ENCODE peak calls at places on chromosomes 5 and 9, in seven cellular contexts. T is tibial nerve, H is fibroblast of lung, Y is DND-41, K is hepatocyte, P is coronary artery, M is AG10803. B is an unnamed sample.

GRCh38 chr5:55936100-55936693 is 58.6 kb downstream of the IL6ST start:
- DNase-seq in M (peak), P (no peak), H (peak), Y (peak), K (peak), T (peak), B (peak)

GRCh38 chr5:19853616-19854240 is 134.3 kb downstream of the CDH18 start:
- DNase-seq in P (no peak), H (peak), M (peak), K (no peak), Y (no peak), T (no peak), B (no peak)

GRCh38 chr5:115366223-115366622 is 69.8 kb upstream of the CCDC112 start:
- DNase-seq in P (no peak), Y (no peak), T (no peak), H (peak), K (peak), M (peak), B (peak)

GRCh38 chr5:154652746-154653417 is 102.3 kb upstream of the LARP1 start:
- DNase-seq in M (peak), K (peak), T (no peak), P (no peak), H (peak), Y (no peak), B (no peak)

GRCh38 chr9:35945341-35946018 is 12.5 kb downstream of the OR2S2 start:
- DNase-seq in Y (peak), P (peak), T (peak), M (peak), K (peak), H (peak), B (peak)

GRCh38 chr5:166428264-166428663 is 1863.2 kb upstream of the WWC1 start:
- DNase-seq in P (no peak), K (no peak), M (no peak), Y (no peak), H (no peak), T (no peak), B (no peak)

GRCh38 chr9:71353723-71354122 is 232.3 kb upstream of the TRPM3 start:
- DNase-seq in H (peak), P (no peak), K (no peak), Y (no peak), T (no peak), M (peak), B (no peak)

GRCh38 chr5:37490931-37491330 is 111.8 kb downstream of the WDR70 start:
- DNase-seq in P (no peak), K (no peak), T (no peak), M (no peak), Y (no peak), H (no peak), B (peak)

GRCh38 chr5:96113170-96113939 is 151.7 kb upstream of the ELL2 start:
- DNase-seq in Y (no peak), H (no peak), M (no peak), K (no peak), P (no peak), T (no peak), B (peak)

GRCh38 chr5:81962041-81962440 is 9.8 kb upstream of the ATG10 start:
- DNase-seq in Y (no peak), M (peak), P (no peak), T (no peak), H (no peak), K (no peak), B (no peak)

GRCh38 chr9:136399176-136400037 is 563 bp downstream of the SNAPC4 start:
- DNase-seq in Y (no peak), P (no peak), T (no peak), M (no peak), K (peak), H (no peak), B (peak)

GRCh38 chr9:119148855-119149254 is 220.4 kb downstream of the BRINP1 start:
- DNase-seq in P (no peak), M (no peak), T (no peak), Y (no peak), H (no peak), K (no peak), B (no peak)

GRCh38 chr9:13241283-13241682 is 38.2 kb downstream of the MPDZ start:
- DNase-seq in M (no peak), K (no peak), T (no peak), Y (no peak), H (no peak), P (no peak), B (no peak)

GRCh38 chr9:16180546-16180945 is 627.7 kb downstream of the CCDC171 start:
- DNase-seq in Y (no peak), H (peak), M (peak), T (no peak), K (no peak), P (no peak), B (peak)

GRCh38 chr9:136324501-136325300 is 2.6 kb upstream of the GPSM1 start:
- DNase-seq in K (no peak), T (no peak), M (no peak), Y (no peak), H (no peak), P (no peak), B (no peak)

GRCh38 chr5:38462972-38463633 is 93.3 kb downstream of the LIFR start:
- DNase-seq in T (no peak), P (no peak), K (no peak), H (peak), M (no peak), Y (no peak), B (peak)

GRCh38 chr9:131728961-131729360 is 10.9 kb downstream of the RAPGEF1 start:
- DNase-seq in P (no peak), T (no peak), K (no peak), H (no peak), M (no peak), Y (peak), B (no peak)

GRCh38 chr5:109759304-109759703 is 69.6 kb downstream of the MAN2A1 start:
- DNase-seq in M (peak), K (no peak), P (no peak), T (no peak), H (no peak), Y (no peak), B (peak)

GRCh38 chr9:128553695-128554094 is 1.3 kb downstream of the SPTAN1 start:
- DNase-seq in Y (no peak), T (no peak), M (peak), P (no peak), H (peak), K (peak), B (peak)

GRCh38 chr9:127112056-127112455 is 10.4 kb downstream of the ANGPTL2 start:
- DNase-seq in P (no peak), Y (no peak), H (no peak), M (no peak), T (no peak), K (no peak), B (peak)

GRCh38 chr5:155049569-155050383 is 36.2 kb downstream of the KIF4B start:
- DNase-seq in K (peak), P (no peak), T (no peak), M (no peak), H (no peak), Y (no peak), B (peak)

GRCh38 chr5:106759581-106759980 is 911.2 kb downstream of the EFNA5 start:
- DNase-seq in T (no peak), H (peak), K (no peak), P (no peak), Y (no peak), M (no peak), B (peak)

GRCh38 chr5:15718411-15719178 is 218.6 kb downstream of the FBXL7 start:
- DNase-seq in T (no peak), H (no peak), Y (no peak), M (no peak), P (no peak), K (no peak), B (no peak)

GRCh38 chr5:15715966-15716365 is 216.0 kb downstream of the FBXL7 start:
- DNase-seq in K (no peak), T (no peak), M (no peak), P (no peak), Y (no peak), H (no peak), B (no peak)

GRCh38 chr5:15711881-15712280 is 211.9 kb downstream of the FBXL7 start:
- DNase-seq in P (no peak), Y (no peak), K (no peak), T (no peak), M (no peak), H (no peak), B (no peak)

GRCh38 chr5:15717002-15717401 is 217.0 kb downstream of the FBXL7 start:
- DNase-seq in H (peak), Y (no peak), M (no peak), T (no peak), P (no peak), K (no peak), B (no peak)

DNA sequence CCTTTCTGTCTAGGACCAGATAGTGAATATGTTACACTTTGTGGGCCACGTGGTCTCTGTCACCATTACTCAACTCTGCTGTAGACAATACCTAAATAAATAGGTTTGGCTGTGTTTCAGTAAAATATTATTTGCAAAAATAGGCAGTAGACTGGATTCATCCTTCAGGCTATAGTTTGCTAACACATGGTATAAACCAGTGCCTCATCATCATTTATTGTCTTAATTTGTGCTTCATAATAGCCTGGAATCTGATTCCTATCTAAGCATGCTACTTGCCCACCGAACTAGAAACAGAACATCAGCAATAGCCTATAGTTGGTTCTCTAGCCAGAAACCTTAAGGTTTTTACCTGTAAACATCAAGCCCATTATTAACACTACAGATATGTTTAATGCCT is 215.6 kb downstream of the FBXL7 start:
- DNase-seq in M (no peak), K (no peak), H (no peak), P (no peak), Y (no peak), T (no peak), B (no peak)
- H3K4me3 ChIP-seq in M (no peak), K (no peak), H (no peak), P (no peak), Y (no peak), T (no peak), B (no peak)

GRCh38 chr5:77563475-77563874 is 71.4 kb upstream of the WDR41 start:
- DNase-seq in P (no peak), H (no peak), Y (no peak), K (no peak), T (no peak), M (no peak), B (no peak)

GRCh38 chr5:77558266-77558665 is 66.2 kb upstream of the WDR41 start:
- DNase-seq in T (no peak), Y (no peak), H (no peak), P (no peak), K (no peak), M (no peak), B (no peak)

GRCh38 chr5:77561965-77562364 is 69.8 kb upstream of the WDR41 start:
- DNase-seq in P (no peak), H (no peak), K (no peak), M (no peak), T (no peak), Y (no peak), B (no peak)

DNA sequence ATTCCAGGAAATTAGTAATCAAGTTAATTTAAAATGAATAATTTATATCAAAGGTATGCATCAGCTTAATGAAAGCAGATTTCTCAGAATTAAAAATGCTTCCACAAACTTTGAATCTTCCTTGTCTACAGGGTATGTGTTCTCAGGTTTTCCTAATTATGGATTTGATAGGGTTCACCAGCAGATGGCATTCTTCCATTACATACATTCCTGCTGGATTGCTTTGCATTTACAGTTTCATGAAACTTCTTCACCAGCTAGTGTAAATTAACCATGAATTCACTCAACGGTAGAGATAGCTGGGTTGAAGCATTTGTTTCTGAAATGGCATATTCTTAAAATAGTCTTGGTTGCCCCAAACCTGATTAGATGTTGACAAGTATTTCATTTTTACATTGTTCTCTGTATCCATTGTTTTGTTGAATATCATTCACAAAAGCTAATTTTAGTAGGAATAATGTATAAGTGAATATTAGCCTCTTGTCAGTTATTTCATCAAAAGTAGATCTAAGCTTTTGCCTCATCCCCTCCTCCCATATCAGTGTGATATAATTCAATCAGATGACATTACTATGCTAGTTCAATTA is 68.7 kb upstream of the WDR41 start:
- DNase-seq in Y (no peak), P (no peak), H (peak), K (peak), T (no peak), M (peak), B (peak)
- TF ChIP-seq CTCF in Y (peak), P (no peak), H (peak), K (peak), T (peak), M (peak), B (peak)

DNA sequence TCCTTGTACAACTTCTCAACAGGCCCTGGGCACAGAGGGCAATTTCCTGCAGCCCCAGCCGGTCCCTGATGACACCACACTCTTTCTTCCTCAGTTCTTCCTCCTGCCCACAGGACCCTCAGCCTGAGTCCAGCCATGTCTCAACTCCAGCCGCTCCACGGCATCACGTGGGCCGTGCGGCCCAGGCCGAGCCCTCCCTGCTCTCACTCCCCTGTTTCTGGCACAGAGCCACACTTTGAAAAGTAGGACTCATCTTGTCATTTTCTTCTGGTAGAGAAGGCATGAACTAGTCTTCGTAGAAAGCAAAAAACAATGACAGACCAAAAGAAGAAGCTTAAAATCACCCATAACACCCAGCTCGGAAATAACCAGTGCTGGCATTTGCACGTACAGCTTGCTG is 404.7 kb upstream of the IRX1 start:
- DNase-seq in P (no peak), H (no peak), K (no peak), Y (no peak), T (no peak), M (no peak), B (no peak)
- H3K4me3 ChIP-seq in P (no peak), H (no peak), K (no peak), Y (no peak), T (no peak), M (no peak), B (no peak)

DNA sequence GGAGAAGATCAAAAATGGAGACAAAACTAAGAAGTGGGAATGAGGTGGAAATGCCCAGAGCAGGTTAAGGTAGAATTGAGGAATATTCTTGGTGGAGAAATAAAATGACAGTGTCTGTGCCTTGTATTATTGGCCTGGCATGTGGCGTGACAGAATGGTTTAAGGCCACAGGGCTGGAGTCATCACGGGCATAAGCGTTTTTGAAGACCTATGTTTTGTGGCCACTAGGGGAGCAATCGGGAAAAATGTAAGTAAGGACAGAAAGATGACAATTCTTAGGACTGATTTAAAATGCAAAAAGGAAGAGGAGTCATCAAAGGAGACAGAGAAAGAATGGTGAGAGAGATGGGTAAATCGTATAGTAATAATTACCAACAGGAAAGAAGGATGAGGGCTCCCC is 72.2 kb upstream of the EPB41L4A start:
- DNase-seq in T (no peak), P (no peak), M (peak), Y (no peak), H (no peak), K (no peak), B (peak)
- TF ChIP-seq CTCF in T (no peak), P (no peak), M (peak), Y (peak), H (peak), K (peak), B (peak)

DNA sequence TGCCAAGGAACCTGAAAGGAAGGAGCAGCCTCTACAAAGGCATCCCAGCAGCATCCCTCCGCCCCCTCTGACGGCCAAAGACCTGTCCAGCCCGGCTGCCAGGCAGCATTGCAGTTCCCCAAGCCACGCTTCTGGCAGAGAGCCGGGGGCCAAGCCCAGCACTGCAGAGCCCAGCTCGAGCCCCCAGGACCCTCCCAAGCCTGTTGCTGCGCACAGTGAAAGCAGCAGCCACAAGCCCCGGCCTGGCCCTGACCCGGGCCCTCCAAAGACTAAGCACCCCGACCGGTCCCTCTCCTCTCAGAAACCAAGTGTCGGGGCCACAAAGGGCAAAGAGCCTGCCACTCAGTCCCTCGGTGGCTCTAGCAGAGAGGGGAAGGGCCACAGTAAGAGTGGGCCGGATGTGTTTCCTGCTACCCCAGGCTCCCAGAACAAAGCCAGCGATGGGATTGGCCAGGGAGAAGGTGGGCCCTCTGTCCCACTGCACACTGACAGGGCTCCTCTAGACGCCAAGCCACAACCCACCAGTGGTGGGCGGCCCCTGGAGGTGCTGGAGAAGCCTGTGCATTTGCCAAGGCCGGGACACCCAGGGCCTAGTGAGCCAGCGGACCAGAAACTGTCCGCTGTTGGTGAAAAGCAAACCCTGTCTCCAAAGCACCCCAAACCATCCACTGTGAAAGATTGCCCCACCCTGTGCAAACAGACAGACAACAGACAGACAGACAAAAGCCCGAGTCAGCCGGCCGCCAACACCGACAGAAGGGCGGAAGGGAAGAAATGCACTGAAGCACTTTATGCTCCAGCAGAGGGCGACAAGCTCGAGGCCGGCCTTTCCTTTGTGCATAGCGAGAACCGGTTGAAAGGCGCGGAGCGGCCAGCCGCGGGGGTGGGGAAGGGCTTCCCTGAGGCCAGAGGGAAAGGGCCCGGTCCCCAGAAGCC is 30.8 kb downstream of the CD180 start:
- DNase-seq in K (peak), P (peak), M (peak), T (peak), H (peak), Y (peak), B (peak)
- H3K4me3 ChIP-seq in K (no peak), P (peak), M (peak), T (peak), H (no peak), Y (peak), B (no peak)

GRCh38 chr9:20269620-20270019 is 352.7 kb downstream of the MLLT3 start:
- DNase-seq in H (no peak), P (no peak), Y (no peak), K (no peak), T (no peak), M (no peak), B (peak)

GRCh38 chr9:20270176-20270575 is 352.1 kb downstream of the MLLT3 start:
- DNase-seq in P (no peak), Y (no peak), K (no peak), H (no peak), T (no peak), M (no peak), B (peak)

GRCh38 chr9:20276762-20277161 is 345.5 kb downstream of the MLLT3 start:
- DNase-seq in Y (no peak), H (no peak), K (no peak), P (no peak), T (no peak), M (no peak), B (no peak)

GRCh38 chr9:20271107-20271506 is 351.2 kb downstream of the MLLT3 start:
- DNase-seq in M (peak), P (no peak), H (no peak), T (no peak), Y (no peak), K (no peak), B (no peak)

GRCh38 chr9:20271723-20272122 is 350.6 kb downstream of the MLLT3 start:
- DNase-seq in Y (no peak), T (no peak), M (no peak), K (no peak), H (no peak), P (no peak), B (no peak)
- TF ChIP-seq CTCF in Y (peak), T (no peak), M (no peak), K (no peak), H (no peak), P (no peak), B (no peak)

GRCh38 chr5:120621339-120621738 is 157.2 kb downstream of the PRR16 start:
- DNase-seq in P (no peak), M (no peak), T (no peak), H (no peak), K (no peak), Y (no peak), B (no peak)

DNA sequence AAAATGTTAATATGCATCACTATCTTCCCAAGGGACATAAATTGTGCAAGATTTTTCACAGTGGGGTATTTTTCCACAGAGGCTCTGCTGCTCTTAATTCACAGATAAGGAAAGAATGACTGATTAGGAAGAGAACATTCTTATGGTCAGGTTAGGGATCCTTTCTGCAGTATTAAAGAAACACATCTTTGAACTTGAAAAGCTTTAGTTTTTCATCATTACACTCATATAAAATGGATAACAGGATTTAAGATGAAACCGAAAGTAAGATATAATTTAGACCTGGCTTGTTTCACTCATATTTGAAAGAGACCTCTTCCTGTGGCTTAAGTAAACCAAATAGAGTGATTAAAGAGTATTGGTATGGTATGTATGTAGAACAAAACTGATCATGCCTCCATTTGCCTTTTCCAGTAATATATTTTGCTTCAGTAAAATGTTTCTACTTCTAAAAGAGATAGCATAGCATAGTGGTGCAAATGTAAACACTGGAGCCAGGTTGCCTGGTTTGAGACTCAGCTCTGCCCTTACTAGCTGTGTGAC is 160.0 kb downstream of the PRR16 start:
- DNase-seq in M (peak), P (no peak), K (no peak), T (no peak), Y (no peak), H (peak), B (no peak)
- H3K4me3 ChIP-seq in M (peak), P (peak), K (no peak), T (no peak), Y (peak), H (peak), B (no peak)